ENCODE peak calls at places on chromosome 2, in nine cellular contexts. R, I, K, X, D, U, N, S and M are unnamed samples.

GRCh38 chr2:240643093-240643810 is 18.0 kb downstream of the GPR35 start:
- DNase-seq in K (no peak), U (no peak), N (no peak), X (peak), D (no peak), I (no peak), R (no peak), S (peak), M (no peak)

GRCh38 chr2:79139423-79139822 is 19.1 kb downstream of the REG1A start:
- DNase-seq in I (no peak), U (no peak), K (no peak), N (no peak), X (no peak), S (no peak), R (no peak), D (no peak), M (no peak)

GRCh38 chr2:121093735-121094520 is 191.1 kb downstream of the TFCP2L1 start:
- DNase-seq in X (no peak), D (peak), R (peak), K (no peak), S (no peak), N (no peak), U (no peak), I (no peak), M (no peak)

GRCh38 chr2:85549826-85550225 is 10.9 kb downstream of the MAT2A start:
- DNase-seq in N (no peak), K (no peak), S (no peak), I (no peak), D (no peak), U (no peak), R (peak), X (no peak), M (no peak)

GRCh38 chr2:169260246-169260645 is 102.1 kb downstream of the LRP2 start:
- DNase-seq in D (no peak), S (no peak), X (no peak), N (no peak), R (no peak), I (no peak), U (no peak), K (no peak), M (peak)

GRCh38 chr2:223488814-223489213 is 113.3 kb downstream of the SCG2 start:
- DNase-seq in K (no peak), I (no peak), D (no peak), S (peak), N (no peak), X (peak), R (peak), U (no peak), M (peak)

GRCh38 chr2:242035858-242036652 is 166.5 kb downstream of the RTP5 start:
- DNase-seq in R (no peak), K (no peak), S (no peak), I (no peak), U (no peak), X (no peak), N (peak), D (no peak), M (no peak)

GRCh38 chr2:33420726-33421125 is 55.7 kb upstream of the RASGRP3 start:
- DNase-seq in K (no peak), U (no peak), X (no peak), I (no peak), D (no peak), R (peak), S (no peak), N (no peak), M (no peak)

GRCh38 chr2:202376460-202377307 is 557 bp downstream of the BMPR2 start:
- DNase-seq in U (peak), K (no peak), S (peak), N (peak), X (peak), I (peak), R (peak), D (peak), M (peak)

GRCh38 chr2:113181491-113182051 is 7.8 kb downstream of the PSD4 start:
- DNase-seq in R (no peak), U (peak), K (no peak), I (no peak), S (peak), X (peak), N (no peak), D (no peak), M (no peak)
- TF ChIP-seq POLR2A in R (no peak), U (no peak), K (no peak), I (no peak), S (no peak), X (no peak), N (no peak), D (no peak), M (no peak)

GRCh38 chr2:10792660-10793400 is 19.8 kb downstream of the PDIA6 start:
- DNase-seq in S (no peak), K (no peak), R (no peak), I (no peak), X (peak), D (no peak), N (no peak), U (no peak), M (no peak)
- TF ChIP-seq CTCF in S (no peak), K (peak), R (no peak), I (no peak), X (no peak), D (no peak), N (no peak), U (no peak), M (no peak)

DNA sequence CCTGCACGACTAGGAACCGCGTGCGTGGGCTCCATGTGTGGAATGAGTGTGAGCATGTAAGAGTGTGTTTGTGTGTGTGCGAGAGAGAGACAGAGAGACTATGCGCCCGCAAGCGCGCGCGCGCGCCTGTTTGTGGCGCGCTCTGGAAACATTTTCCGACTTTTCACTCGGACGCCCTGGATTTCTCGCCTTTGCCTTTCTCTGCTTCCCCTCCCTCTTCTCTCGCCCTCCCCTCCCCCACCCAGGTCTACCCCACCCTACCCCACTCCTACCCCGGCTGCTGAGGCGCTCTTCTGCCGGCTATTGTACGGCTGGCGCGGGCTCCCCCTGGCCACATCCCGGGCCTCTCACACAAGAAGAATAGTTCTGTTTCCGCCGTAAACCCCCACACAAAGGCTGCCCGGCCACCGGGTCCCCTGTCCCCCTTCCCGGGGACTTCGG is 7.0 kb upstream of the SIX3 start:
- DNase-seq in X (no peak), S (no peak), N (no peak), U (no peak), K (no peak), D (no peak), R (no peak), I (no peak), M (peak)
- H3K4me3 ChIP-seq in X (no peak), S (no peak), N (no peak), U (peak), K (no peak), D (no peak), R (no peak), I (no peak), M (peak)

GRCh38 chr2:157439792-157440186 is 4.1 kb downstream of the CYTIP start:
- DNase-seq in D (no peak), K (no peak), X (no peak), S (no peak), U (no peak), I (no peak), N (no peak), R (no peak), M (peak)
- TF ChIP-seq POLR2A in D (no peak), K (no peak), X (no peak), S (no peak), U (no peak), I (no peak), N (no peak), R (no peak), M (no peak)

GRCh38 chr2:128591841-128592822 is 273.5 kb upstream of the HS6ST1 start:
- DNase-seq in S (no peak), D (no peak), X (peak), N (no peak), R (no peak), U (no peak), I (no peak), K (no peak), M (no peak)

GRCh38 chr2:128585706-128586105 is 267.0 kb upstream of the HS6ST1 start:
- DNase-seq in R (peak), N (no peak), I (no peak), K (no peak), S (no peak), D (no peak), U (no peak), X (no peak), M (no peak)

GRCh38 chr2:128590309-128591021 is 271.8 kb upstream of the HS6ST1 start:
- DNase-seq in N (no peak), I (no peak), X (peak), D (no peak), S (no peak), U (no peak), K (no peak), R (no peak), M (no peak)

GRCh38 chr2:128591022-128591840 is 272.6 kb upstream of the HS6ST1 start:
- DNase-seq in R (no peak), U (no peak), S (no peak), X (peak), N (no peak), D (no peak), K (no peak), I (no peak), M (no peak)

GRCh38 chr2:128589681-128590080 is 271.0 kb upstream of the HS6ST1 start:
- DNase-seq in X (peak), K (no peak), D (no peak), S (no peak), I (no peak), N (no peak), R (no peak), U (no peak), M (peak)
- TF ChIP-seq CTCF in X (no peak), K (peak), D (no peak), S (no peak), I (no peak), N (no peak), R (no peak), U (no peak), M (peak)

GRCh38 chr2:134118279-134119116 is 135.4 kb upstream of the MGAT5 start:
- DNase-seq in N (peak), X (peak), K (peak), D (peak), I (peak), R (peak), S (peak), U (peak), M (peak)
- H3K4me3 ChIP-seq in N (no peak), X (no peak), K (no peak), D (no peak), I (no peak), R (no peak), S (no peak), U (peak), M (no peak)

GRCh38 chr2:88564402-88564801 is 62.9 kb downstream of the EIF2AK3 start:
- DNase-seq in S (no peak), I (no peak), R (no peak), X (no peak), K (no peak), D (no peak), U (no peak), N (no peak), M (no peak)

GRCh38 chr2:88557290-88557689 is 70.0 kb downstream of the EIF2AK3 start:
- DNase-seq in N (no peak), D (no peak), S (no peak), X (no peak), U (no peak), I (no peak), K (no peak), R (no peak), M (no peak)

GRCh38 chr2:88563134-88563533 is 64.1 kb downstream of the EIF2AK3 start:
- DNase-seq in U (no peak), D (no peak), X (no peak), I (no peak), R (peak), N (no peak), S (no peak), K (no peak), M (no peak)

GRCh38 chr2:88561646-88562388 is 65.4 kb downstream of the EIF2AK3 start:
- DNase-seq in X (no peak), R (no peak), D (no peak), U (no peak), I (no peak), K (no peak), S (no peak), N (no peak), M (no peak)

DNA sequence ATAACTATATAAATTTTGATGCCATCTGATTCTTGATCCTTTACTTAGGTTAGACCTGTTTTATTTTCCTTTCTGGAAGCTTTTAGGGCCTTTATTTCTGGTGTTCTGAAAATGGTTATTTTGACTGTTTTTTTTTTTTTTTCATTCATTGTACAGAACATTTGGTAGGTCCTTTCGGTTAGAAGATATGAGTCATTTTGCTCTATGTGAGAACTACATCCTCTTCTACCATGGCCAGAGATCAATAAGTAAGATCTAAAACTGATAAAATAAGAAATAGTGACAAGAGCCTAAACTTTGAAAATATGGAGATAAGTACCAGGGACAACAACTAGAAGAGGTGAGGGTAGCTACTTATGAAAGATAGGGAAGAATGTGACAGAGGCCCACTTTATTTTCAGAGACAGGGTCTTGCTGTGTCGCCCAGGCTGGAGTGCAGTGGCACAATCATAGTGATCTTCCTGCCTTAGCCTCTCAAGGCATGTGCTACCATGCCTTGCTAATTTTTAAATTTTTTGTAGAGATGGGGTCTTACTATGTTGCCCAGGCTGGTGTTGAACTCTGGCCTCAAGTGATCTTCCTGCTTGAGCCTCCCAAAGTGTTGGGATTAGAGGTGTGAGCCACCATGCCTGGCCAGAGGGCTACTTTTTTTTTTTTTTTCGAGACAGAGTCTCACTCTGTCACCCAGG is 66.5 kb downstream of the EIF2AK3 start:
- DNase-seq in U (no peak), D (no peak), R (no peak), I (no peak), N (no peak), K (no peak), X (no peak), S (no peak), M (no peak)
- TF ChIP-seq POLR2A in U (no peak), D (no peak), R (no peak), I (no peak), N (no peak), K (no peak), X (no peak), S (no peak), M (no peak)

DNA sequence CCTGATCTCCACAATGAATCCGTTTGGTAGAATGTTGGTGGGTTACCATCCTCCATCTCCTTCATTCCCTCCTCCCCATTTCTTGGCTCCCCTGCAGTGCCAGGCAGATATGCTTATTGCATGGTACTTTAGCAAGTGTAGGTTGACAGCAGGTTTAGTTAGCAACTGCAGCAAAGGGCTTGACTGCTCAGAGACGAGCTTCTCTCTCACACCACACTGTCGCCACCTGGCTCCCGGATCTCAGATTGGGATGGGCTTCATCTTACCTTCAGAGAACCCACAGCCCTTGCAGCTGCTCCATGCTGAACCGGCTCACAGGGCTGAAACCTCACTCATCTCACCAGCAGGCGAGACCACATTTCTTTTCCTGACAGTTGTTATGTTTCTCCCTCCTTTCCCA is 88.8 kb downstream of the VWA3B start:
- DNase-seq in S (no peak), R (no peak), I (no peak), U (no peak), X (no peak), N (no peak), D (no peak), K (peak), M (peak)
- TF ChIP-seq CTCF in S (peak), R (no peak), I (no peak), U (no peak), X (no peak), N (peak), D (peak), K (peak), M (no peak)

DNA sequence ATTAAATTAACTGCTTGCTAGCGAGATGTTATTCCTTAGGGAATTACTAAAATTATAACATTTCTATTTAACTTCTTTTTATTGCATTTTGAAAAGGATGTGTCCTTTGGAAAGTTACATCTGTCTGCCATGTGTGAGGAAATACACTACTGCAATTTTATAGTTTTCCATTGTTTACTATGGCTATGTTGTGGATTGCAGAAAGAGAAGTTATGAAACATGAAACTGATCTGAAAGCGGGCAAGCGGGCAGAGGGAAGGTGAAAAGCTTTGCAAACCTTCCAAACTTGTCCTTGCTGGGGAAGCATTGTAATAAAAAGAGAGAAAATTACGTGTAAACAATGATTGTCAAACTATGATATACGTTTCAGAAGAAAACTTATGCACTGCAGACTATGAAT is 13.6 kb downstream of the NCKAP1 start:
- DNase-seq in U (no peak), X (no peak), I (no peak), K (no peak), N (no peak), R (peak), D (no peak), S (no peak), M (no peak)
- H3K4me3 ChIP-seq in U (no peak), X (no peak), I (no peak), K (no peak), N (no peak), R (no peak), D (no peak), S (no peak), M (no peak)